ENCODE peak calls at places on chromosomes 4 and X, in ten cellular contexts. J is heart left ventricle, B is gastrocnemius medialis, C is A549, I is PC-3, X is right lobe of liver, M is pancreas, S is psoas muscle, N is left lung, Y is RWPE2. K is an unnamed sample.
A peak's percentile ranks its signal among the peaks of the same experiment; 100 is the strongest.

GRCh38 chrX:153688900-153689590 is 1.3 kb downstream of the SLC6A8 start:
- ATAC-seq in J (peak; percentile 57), B (peak; percentile 54), C (no peak), I (peak; percentile 37), X (no peak), M (peak; percentile 73), S (peak; percentile 66), N (no peak), Y (peak; percentile 29), K (peak; percentile 59)

GRCh38 chr4:90486346-90486745 is 359.2 kb downstream of the CCSER1 start:
- ATAC-seq in J (no peak), B (no peak), C (no peak), I (no peak), X (no peak), M (no peak), S (no peak), N (no peak), Y (no peak), K (no peak)

GRCh38 chr4:1172971-1173757 is 781 bp upstream of the SPON2 start:
- ATAC-seq in J (peak; percentile 13), B (peak; percentile 90), C (peak; percentile 79), I (no peak), X (peak; percentile 69), M (peak; percentile 30), S (peak; percentile 79), N (peak; percentile 11), Y (no peak), K (peak; percentile 76)

GRCh38 chrX:15343075-15343476 is 7.8 kb upstream of the PIGA start:
- ATAC-seq in J (no peak), B (no peak), C (peak; percentile 88), I (no peak), X (peak; percentile 61), M (peak; percentile 32), S (peak; percentile 58), N (peak; percentile 84), Y (no peak), K (peak; percentile 86)

GRCh38 chr4:15965325-15965724 is 2.4 kb upstream of the FGFBP2 start:
- ATAC-seq in J (no peak), B (no peak), C (no peak), I (no peak), X (no peak), M (no peak), S (no peak), N (no peak), Y (no peak), K (no peak)

GRCh38 chr4:99801005-99801699 is 15.5 kb upstream of the DAPP1 start:
- ATAC-seq in J (no peak), B (no peak), C (no peak), I (no peak), X (no peak), M (no peak), S (peak; percentile 12), N (peak; percentile 75), Y (no peak), K (no peak)

GRCh38 chrX:54818221-54818620 is 10.7 kb downstream of the MAGED2 start:
- ATAC-seq in J (no peak), B (no peak), C (no peak), I (no peak), X (no peak), M (no peak), S (no peak), N (no peak), Y (no peak), K (no peak)

GRCh38 chrX:9767375-9767774 is 1.7 kb upstream of the GPR143 start:
- ATAC-seq in J (no peak), B (no peak), C (no peak), I (no peak), X (no peak), M (no peak), S (no peak), N (no peak), Y (no peak), K (no peak)

GRCh38 chrX:88883205-88883604 is 136.2 kb downstream of the CPXCR1 start:
- ATAC-seq in J (no peak), B (no peak), C (no peak), I (peak; percentile 38), X (no peak), M (no peak), S (no peak), N (no peak), Y (no peak), K (no peak)

GRCh38 chrX:88881536-88881935 is 134.5 kb downstream of the CPXCR1 start:
- ATAC-seq in J (no peak), B (no peak), C (no peak), I (no peak), X (no peak), M (no peak), S (no peak), N (no peak), Y (no peak), K (no peak)

DNA sequence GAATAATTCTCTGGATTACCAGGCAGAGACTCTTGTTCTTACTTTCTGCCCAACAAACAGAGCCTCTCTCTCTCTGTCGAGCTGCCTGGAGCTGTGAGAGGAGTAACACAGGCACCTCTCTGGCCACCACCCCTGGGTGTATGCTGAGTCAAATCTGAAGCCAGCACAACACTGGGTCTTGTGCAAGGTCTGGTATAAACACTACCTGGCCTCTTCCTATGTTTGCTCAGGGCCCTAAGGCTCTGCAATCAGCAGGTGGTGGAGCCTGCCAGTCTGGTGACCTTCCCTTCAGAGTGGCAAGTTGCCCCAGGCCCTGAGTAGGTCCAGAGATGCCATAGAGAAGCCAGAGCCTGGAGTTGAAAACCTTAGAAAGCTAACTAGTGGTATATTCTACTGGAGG is 139.9 kb downstream of the CPXCR1 start:
- ATAC-seq in J (no peak), B (no peak), C (peak; percentile 54), I (no peak), X (peak; percentile 51), M (peak; percentile 47), S (no peak), N (no peak), Y (no peak), K (no peak)
- H3K4me3 ChIP-seq in J (no peak overlapping the region), B (no peak overlapping the region), C (no peak overlapping the region), I (no peak overlapping the region), X (no peak overlapping the region), M (no peak overlapping the region), S (no peak overlapping the region), N (no peak overlapping the region), Y (no peak overlapping the region), K (no peak overlapping the region)

GRCh38 chrX:72713130-72713529 is 976 bp downstream of the PHKA1 start:
- ATAC-seq in J (no peak), B (no peak), C (no peak), I (no peak), X (no peak), M (no peak), S (no peak), N (no peak), Y (no peak), K (no peak)

GRCh38 chrX:72716766-72717165 is 2.7 kb upstream of the PHKA1 start:
- ATAC-seq in J (no peak), B (peak; percentile 50), C (no peak), I (no peak), X (peak; percentile 12), M (no peak), S (peak; percentile 25), N (no peak), Y (no peak), K (no peak)

GRCh38 chrX:72714471-72714916 is 388 bp upstream of the PHKA1 start:
- ATAC-seq in J (peak; percentile 94), B (peak; percentile 72), C (peak; percentile 89), I (peak; percentile 78), X (peak; percentile 74), M (peak; percentile 89), S (peak; percentile 88), N (peak; percentile 87), Y (peak; percentile 75), K (peak; percentile 89)

GRCh38 chrX:72715546-72715945 is 1.4 kb upstream of the PHKA1 start:
- ATAC-seq in J (no peak), B (no peak), C (no peak), I (no peak), X (no peak), M (no peak), S (no peak), N (no peak), Y (no peak), K (no peak)

DNA sequence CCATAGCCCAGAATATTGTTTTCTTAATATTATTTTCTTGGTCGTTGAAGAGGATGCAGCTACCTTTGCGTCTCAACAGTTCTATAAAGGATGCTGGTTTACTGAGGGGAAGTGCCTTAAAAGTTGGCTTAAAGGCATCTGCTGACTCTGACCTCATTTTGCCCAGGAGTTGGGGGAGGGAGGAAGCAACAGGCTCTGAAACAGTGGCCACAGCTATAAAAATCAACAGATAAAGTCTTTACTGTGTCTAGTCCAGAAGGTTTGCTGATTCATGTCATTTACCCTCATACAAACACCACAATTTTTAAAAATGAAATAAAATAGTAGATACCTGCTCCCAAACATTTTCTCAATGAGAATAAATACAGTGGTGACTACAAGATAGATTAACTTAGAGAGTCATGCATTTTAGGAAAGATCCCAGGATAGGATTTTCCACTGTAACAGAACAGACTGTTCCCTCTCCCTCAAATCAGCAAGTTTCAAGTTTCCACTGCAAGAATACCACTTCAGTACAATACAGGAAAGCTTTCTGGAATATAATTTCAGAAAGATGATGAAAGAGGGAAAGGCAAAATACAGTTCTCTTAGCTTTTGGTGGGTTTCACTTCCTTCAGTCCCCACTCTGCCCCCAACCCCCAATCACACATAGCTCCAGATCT is 1.9 kb downstream of the PHKA1 start:
- ATAC-seq in J (no peak), B (peak; percentile 61), C (no peak), I (peak; percentile 27), X (no peak), M (no peak), S (no peak), N (no peak), Y (no peak), K (no peak)
- H3K4me3 ChIP-seq in J (no peak overlapping the region), B (peak overlapping the region; percentile 65), C (peak overlapping the region; percentile 75), I (peak overlapping the region; percentile 71), X (no peak overlapping the region), M (no peak overlapping the region), S (peak overlapping the region; percentile 67), N (no peak overlapping the region), Y (no peak overlapping the region), K (peak overlapping the region; percentile 58)

GRCh38 chr4:85783483-85783882 is 308.5 kb downstream of the ARHGAP24 start:
- ATAC-seq in J (no peak), B (no peak), C (no peak), I (no peak), X (no peak), M (no peak), S (no peak), N (no peak), Y (peak; percentile 36), K (no peak)
- H3K4me3 ChIP-seq in J (no peak overlapping the region), B (no peak overlapping the region), C (no peak overlapping the region), I (no peak overlapping the region), X (no peak overlapping the region), M (no peak overlapping the region), S (no peak overlapping the region), N (no peak overlapping the region), Y (no peak overlapping the region), K (no peak overlapping the region)

GRCh38 chrX:118540342-118540741 is 44.7 kb downstream of the DOCK11 start:
- ATAC-seq in J (no peak), B (no peak), C (no peak), I (no peak), X (no peak), M (no peak), S (no peak), N (no peak), Y (no peak), K (no peak)

GRCh38 chrX:118541482-118541881 is 45.9 kb downstream of the DOCK11 start:
- ATAC-seq in J (no peak), B (no peak), C (no peak), I (no peak), X (no peak), M (no peak), S (no peak), N (no peak), Y (no peak), K (no peak)

GRCh38 chrX:118536687-118537461 is 41.3 kb downstream of the DOCK11 start:
- ATAC-seq in J (no peak), B (no peak), C (peak; percentile 92), I (peak; percentile 27), X (peak; percentile 23), M (no peak), S (no peak), N (peak; percentile 54), Y (no peak), K (peak; percentile 34)

GRCh38 chrX:118534716-118535493 is 39.3 kb downstream of the DOCK11 start:
- ATAC-seq in J (no peak), B (no peak), C (no peak), I (no peak), X (no peak), M (no peak), S (no peak), N (no peak), Y (no peak), K (no peak)

GRCh38 chrX:118536204-118536603 is 40.6 kb downstream of the DOCK11 start:
- ATAC-seq in J (no peak), B (no peak), C (no peak), I (no peak), X (no peak), M (no peak), S (no peak), N (no peak), Y (no peak), K (no peak)
- H3K4me3 ChIP-seq in J (no peak overlapping the region), B (no peak overlapping the region), C (no peak overlapping the region), I (no peak overlapping the region), X (no peak overlapping the region), M (no peak overlapping the region), S (no peak overlapping the region), N (no peak overlapping the region), Y (no peak overlapping the region), K (no peak overlapping the region)